ENCODE peak calls at places on chromosome 4, in four cellular contexts. C is CD4-positive, alpha-beta T cell; A is choroid plexus epithelial cell; L is stomach. G is an unnamed sample.

GRCh38 chr4:142846105-142846728 is at the start of gene INPP4B:
- DNase-seq in C (peak; percentile 49), A (peak; percentile 66), L (peak; percentile 34), G (peak; percentile 48)

GRCh38 chr4:89539374-89539773 is 231.8 kb upstream of the GPRIN3 start:
- DNase-seq in C (no peak), A (peak; percentile 85), L (no peak), G (no peak)

GRCh38 chr4:24754586-24754985 is 40.8 kb upstream of the SOD3 start:
- DNase-seq in C (no peak), A (no peak), L (no peak), G (no peak)

GRCh38 chr4:168550071-168550766 is 53.4 kb downstream of the PALLD start:
- DNase-seq in C (no peak), A (peak; percentile 40), L (no peak), G (no peak)

GRCh38 chr4:145333786-145334185 is 147.9 kb upstream of the SMAD1 start:
- DNase-seq in C (no peak), A (no peak), L (no peak), G (no peak)

GRCh38 chr4:62806786-62807185 is 1602.5 kb downstream of the TECRL start:
- DNase-seq in C (no peak), A (no peak), L (no peak), G (no peak)

GRCh38 chr4:77582151-77582550 is 23.5 kb upstream of the CXCL13 start:
- DNase-seq in C (no peak), A (peak; percentile 52), L (no peak), G (no peak)

GRCh38 chr4:35772291-35772690 is 472.0 kb downstream of the ARAP2 start:
- DNase-seq in C (no peak), A (no peak), L (no peak), G (no peak)

GRCh38 chr4:25161599-25161960 is 1.3 kb upstream of the SEPSECS start:
- DNase-seq in C (no peak), A (peak; percentile 25), L (no peak), G (no peak)

GRCh38 chr4:106019771-106020170 is 124.5 kb downstream of the NPNT start:
- DNase-seq in C (no peak), A (no peak), L (no peak), G (no peak)

GRCh38 chr4:155866177-155866576 is at the start of gene ASIC5:
- DNase-seq in C (no peak), A (no peak), L (no peak), G (no peak)

GRCh38 chr4:63348735-63349673 is 1060.2 kb downstream of the TECRL start:
- DNase-seq in C (no peak), A (no peak), L (no peak), G (no peak)

GRCh38 chr4:132958457-132959263 is 190.4 kb upstream of the PCDH10 start:
- DNase-seq in C (no peak), A (no peak), L (no peak), G (no peak)

GRCh38 chr4:45453258-45453841 is 670.5 kb downstream of the GABRG1 start:
- DNase-seq in C (no peak), A (peak; percentile 39), L (no peak), G (no peak)

GRCh38 chr4:22787753-22788389 is 95.1 kb downstream of the GBA3 start:
- DNase-seq in C (no peak), A (no peak), L (no peak), G (no peak)

GRCh38 chr4:32884198-32884597 is 2164.0 kb downstream of the PCDH7 start:
- DNase-seq in C (no peak), A (peak; percentile 52), L (no peak), G (no peak)

GRCh38 chr4:8656711-8657380 is 64.3 kb downstream of the CPZ start:
- DNase-seq in C (no peak), A (no peak), L (no peak), G (no peak)

GRCh38 chr4:159950707-159951106 is 847.8 kb downstream of the RAPGEF2 start:
- DNase-seq in C (no peak), A (no peak), L (no peak), G (no peak)

GRCh38 chr4:159944477-159944876 is 841.6 kb downstream of the RAPGEF2 start:
- DNase-seq in C (no peak), A (no peak), L (no peak), G (no peak)

GRCh38 chr4:159946983-159947645 is 844.2 kb downstream of the RAPGEF2 start:
- DNase-seq in C (no peak), A (peak; percentile 86), L (no peak), G (no peak)
- TF ChIP-seq CTCF in C (no peak), A (peak; percentile 70), L (peak; percentile 35), G (peak; percentile 68)

GRCh38 chr4:158625544-158625943 is 46.1 kb downstream of the C4orf46 start:
- DNase-seq in C (no peak), A (no peak), L (no peak), G (no peak)

GRCh38 chr4:158630893-158631292 is 40.8 kb downstream of the C4orf46 start:
- DNase-seq in C (no peak), A (peak; percentile 61), L (no peak), G (no peak)

GRCh38 chr4:158621729-158622128 is 50.0 kb downstream of the C4orf46 start:
- DNase-seq in C (no peak), A (no peak), L (no peak), G (no peak)

GRCh38 chr4:158622251-158622650 is 49.4 kb downstream of the C4orf46 start:
- DNase-seq in C (no peak), A (peak; percentile 4), L (no peak), G (no peak)

DNA sequence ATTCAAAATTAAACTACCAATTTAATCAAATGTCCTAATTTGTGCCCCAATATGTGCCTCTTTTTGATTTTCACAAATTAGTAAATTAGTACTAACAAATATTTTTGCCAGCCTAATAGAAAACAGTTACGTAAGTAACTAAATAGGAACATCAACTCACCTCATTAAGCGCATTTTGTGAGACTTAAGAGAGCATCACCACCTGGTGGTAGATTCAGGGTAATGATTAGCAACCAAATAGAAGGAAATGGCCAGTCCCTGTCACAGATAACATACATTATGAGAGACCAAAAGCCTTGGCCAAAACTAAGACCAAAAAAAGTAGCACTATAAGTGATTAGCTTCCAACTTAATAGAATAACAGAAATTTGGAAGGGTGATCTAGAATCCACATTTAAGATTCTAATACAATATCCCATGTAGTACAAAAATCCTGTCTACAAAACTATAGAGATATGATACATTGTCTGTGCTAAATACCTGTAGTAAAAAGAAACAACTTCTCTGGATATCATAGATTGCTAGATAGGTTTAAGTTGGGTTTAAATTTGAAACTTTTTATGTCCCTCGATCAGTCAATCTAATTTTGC is 46.7 kb downstream of the C4orf46 start:
- DNase-seq in C (no peak), A (peak; percentile 89), L (no peak), G (no peak)
- TF ChIP-seq CTCF in C (peak; percentile 61), A (peak; percentile 73), L (peak; percentile 52), G (peak; percentile 63)

DNA sequence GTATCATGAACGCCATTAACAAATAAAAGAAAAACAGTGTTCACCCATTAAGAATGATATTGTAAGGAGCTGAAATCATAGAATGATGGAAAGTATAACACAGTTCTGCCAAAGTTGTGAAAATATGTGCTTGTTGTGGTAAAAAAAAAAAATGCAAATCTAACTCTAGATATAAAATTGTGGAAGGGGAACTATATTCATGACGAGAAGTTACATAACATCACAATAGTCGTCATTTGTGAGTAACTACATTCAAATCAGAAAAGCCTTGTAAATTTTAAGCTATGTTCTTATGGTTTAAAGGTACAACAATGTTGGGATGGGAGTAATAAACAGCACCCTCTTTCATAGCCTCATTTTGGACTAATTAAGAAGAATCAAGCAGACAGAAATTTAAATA is 57.6 kb upstream of the PRDM8 start:
- DNase-seq in C (no peak), A (no peak), L (no peak), G (no peak)
- TF ChIP-seq CTCF in C (no peak), A (no peak), L (no peak), G (no peak)

GRCh38 chr4:146640021-146640425 is 1.3 kb downstream of the POU4F2 start:
- DNase-seq in C (no peak), A (no peak), L (no peak), G (no peak)

GRCh38 chr4:146637853-146638800 is 566 bp upstream of the POU4F2 start:
- DNase-seq in C (no peak), A (no peak), L (no peak), G (peak; percentile 40)

GRCh38 chr4:146639414-146639814 is 721 bp downstream of the POU4F2 start:
- DNase-seq in C (no peak), A (no peak), L (no peak), G (no peak)

GRCh38 chr4:146640459-146641061 is 1.9 kb downstream of the POU4F2 start:
- DNase-seq in C (no peak), A (no peak), L (no peak), G (peak; percentile 39)

GRCh38 chr4:146638801-146639351 is at the start of gene POU4F2:
- DNase-seq in C (no peak), A (peak; percentile 19), L (no peak), G (peak; percentile 73)
- TF ChIP-seq CTCF in C (no peak), A (no peak), L (no peak), G (no peak)

DNA sequence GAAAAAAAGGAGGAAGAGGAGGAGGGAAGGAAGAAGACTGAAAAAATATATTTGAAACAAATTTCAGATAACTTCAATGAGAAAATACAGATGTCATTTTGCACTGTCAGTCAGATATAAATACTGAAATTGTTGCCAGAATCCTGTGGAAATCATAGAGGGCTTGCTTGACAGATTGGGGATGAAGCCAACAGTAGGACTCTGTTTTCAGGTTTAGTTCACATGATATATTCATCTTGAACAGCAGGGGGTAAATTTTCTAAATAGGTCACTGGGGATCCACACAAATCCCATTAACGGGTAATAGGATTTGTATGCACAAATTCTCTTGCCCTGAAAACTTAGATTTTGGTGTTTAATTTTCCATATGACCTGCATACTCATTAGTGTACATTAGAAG is 103.3 kb upstream of the PCDH18 start:
- DNase-seq in C (no peak), A (peak; percentile 74), L (no peak), G (no peak)
- TF ChIP-seq CTCF in C (no peak), A (no peak), L (no peak), G (no peak)

GRCh38 chr4:57193996-57194675 is 84.0 kb upstream of the IGFBP7 start:
- DNase-seq in C (no peak), A (no peak), L (no peak), G (peak; percentile 52)
- TF ChIP-seq CTCF in C (no peak), A (peak; percentile 29), L (no peak), G (no peak)

GRCh38 chr4:10951306-10951705 is 266.7 kb upstream of the CLNK start:
- DNase-seq in C (no peak), A (peak; percentile 4), L (no peak), G (no peak)

GRCh38 chr4:10947898-10948297 is 263.3 kb upstream of the CLNK start:
- DNase-seq in C (no peak), A (no peak), L (no peak), G (no peak)

GRCh38 chr4:10944321-10944720 is 259.8 kb upstream of the CLNK start:
- DNase-seq in C (no peak), A (no peak), L (no peak), G (no peak)

GRCh38 chr4:10949039-10949728 is 264.6 kb upstream of the CLNK start:
- DNase-seq in C (no peak), A (no peak), L (no peak), G (no peak)
- TF ChIP-seq CTCF in C (no peak), A (no peak), L (no peak), G (no peak)

GRCh38 chr4:37595875-37596402 is 90.2 kb downstream of the RELL1 start:
- DNase-seq in C (no peak), A (no peak), L (no peak), G (no peak)
- TF ChIP-seq CTCF in C (no peak), A (no peak), L (no peak), G (no peak)